ENCODE peak calls at places on chromosomes 4 and X, in seven cellular contexts. One of them, this sample, is unnamed.

GRCh38 chr4:176320340-176320975 is 692 bp downstream of the SPCS3 start:
- DNase-seq in naive thymus-derived CD4-positive, alpha-beta T cell: peak; percentile 83
- DNase-seq in heart right ventricle: peak; percentile 93
- DNase-seq in Karpas-422: peak; percentile 89
- DNase-seq in HepG2: peak; percentile 70
- DNase-seq in HCT116: peak; percentile 31
- DNase-seq in upper lobe of right lung: peak; percentile 96
- DNase-seq in this sample: peak; percentile 93

GRCh38 chrX:153922932-153923857 is 2.9 kb downstream of the ARHGAP4 start:
- DNase-seq in naive thymus-derived CD4-positive, alpha-beta T cell: no peak
- DNase-seq in heart right ventricle: peak; percentile 78
- DNase-seq in Karpas-422: no peak
- DNase-seq in HepG2: no peak
- DNase-seq in HCT116: no peak
- DNase-seq in upper lobe of right lung: peak; percentile 85
- DNase-seq in this sample: no peak

GRCh38 chrX:132488092-132488749 is 617 bp downstream of the MBNL3 start:
- DNase-seq in naive thymus-derived CD4-positive, alpha-beta T cell: peak; percentile 28
- DNase-seq in heart right ventricle: no peak
- DNase-seq in Karpas-422: peak; percentile 74
- DNase-seq in HepG2: no peak
- DNase-seq in HCT116: no peak
- DNase-seq in upper lobe of right lung: no peak
- DNase-seq in this sample: peak; percentile 18

GRCh38 chr4:8514391-8514790 is 65.8 kb upstream of the GPR78 start:
- DNase-seq in naive thymus-derived CD4-positive, alpha-beta T cell: no peak
- DNase-seq in heart right ventricle: no peak
- DNase-seq in Karpas-422: no peak
- DNase-seq in HepG2: no peak
- DNase-seq in HCT116: no peak
- DNase-seq in upper lobe of right lung: no peak
- DNase-seq in this sample: no peak

GRCh38 chr4:1082215-1083182 is 30.9 kb downstream of the RNF212 start:
- DNase-seq in naive thymus-derived CD4-positive, alpha-beta T cell: no peak
- DNase-seq in heart right ventricle: peak; percentile 24
- DNase-seq in Karpas-422: peak; percentile 42
- DNase-seq in HepG2: no peak
- DNase-seq in HCT116: no peak
- DNase-seq in upper lobe of right lung: peak; percentile 88
- DNase-seq in this sample: no peak

GRCh38 chrX:154452823-154453222 is 5.3 kb upstream of the PLXNA3 start:
- DNase-seq in naive thymus-derived CD4-positive, alpha-beta T cell: no peak
- DNase-seq in heart right ventricle: no peak
- DNase-seq in Karpas-422: no peak
- DNase-seq in HepG2: no peak
- DNase-seq in HCT116: no peak
- DNase-seq in upper lobe of right lung: no peak
- DNase-seq in this sample: no peak

GRCh38 chr4:131091896-131092295 is 1995.9 kb downstream of the C4orf33 start:
- DNase-seq in naive thymus-derived CD4-positive, alpha-beta T cell: no peak
- DNase-seq in heart right ventricle: no peak
- DNase-seq in Karpas-422: peak; percentile 84
- DNase-seq in HepG2: peak; percentile 19
- DNase-seq in HCT116: peak; percentile 48
- DNase-seq in upper lobe of right lung: no peak
- DNase-seq in this sample: no peak

GRCh38 chr4:6343950-6344408 is 74.3 kb downstream of the WFS1 start:
- DNase-seq in naive thymus-derived CD4-positive, alpha-beta T cell: no peak
- DNase-seq in heart right ventricle: no peak
- DNase-seq in Karpas-422: peak; percentile 62
- DNase-seq in HepG2: peak; percentile 54
- DNase-seq in HCT116: peak; percentile 79
- DNase-seq in upper lobe of right lung: no peak
- DNase-seq in this sample: no peak

GRCh38 chr4:137213372-137214173 is 318.7 kb downstream of the PCDH18 start:
- DNase-seq in naive thymus-derived CD4-positive, alpha-beta T cell: no peak
- DNase-seq in heart right ventricle: no peak
- DNase-seq in Karpas-422: no peak
- DNase-seq in HepG2: no peak
- DNase-seq in HCT116: no peak
- DNase-seq in upper lobe of right lung: no peak
- DNase-seq in this sample: no peak

GRCh38 chr4:151940926-151941617 is 180.3 kb upstream of the GATB start:
- DNase-seq in naive thymus-derived CD4-positive, alpha-beta T cell: peak; percentile 9
- DNase-seq in heart right ventricle: no peak
- DNase-seq in Karpas-422: no peak
- DNase-seq in HepG2: no peak
- DNase-seq in HCT116: no peak
- DNase-seq in upper lobe of right lung: no peak
- DNase-seq in this sample: no peak

GRCh38 chr4:53767503-53767902 is 176.2 kb upstream of the LNX1 start:
- DNase-seq in naive thymus-derived CD4-positive, alpha-beta T cell: no peak
- DNase-seq in heart right ventricle: no peak
- DNase-seq in Karpas-422: no peak
- DNase-seq in HepG2: no peak
- DNase-seq in HCT116: no peak
- DNase-seq in upper lobe of right lung: no peak
- DNase-seq in this sample: no peak

GRCh38 chr4:28481565-28481964 is 1620.9 kb downstream of the STIM2 start:
- DNase-seq in naive thymus-derived CD4-positive, alpha-beta T cell: no peak
- DNase-seq in heart right ventricle: no peak
- DNase-seq in Karpas-422: no peak
- DNase-seq in HepG2: no peak
- DNase-seq in HCT116: no peak
- DNase-seq in upper lobe of right lung: no peak
- DNase-seq in this sample: no peak

GRCh38 chrX:44400588-44400987 is 57.1 kb upstream of the EFHC2 start:
- DNase-seq in naive thymus-derived CD4-positive, alpha-beta T cell: no peak
- DNase-seq in heart right ventricle: no peak
- DNase-seq in Karpas-422: no peak
- DNase-seq in HepG2: no peak
- DNase-seq in HCT116: peak; percentile 64
- DNase-seq in upper lobe of right lung: no peak
- DNase-seq in this sample: no peak

GRCh38 chr4:103754844-103755243 is 35.1 kb upstream of the TACR3 start:
- DNase-seq in naive thymus-derived CD4-positive, alpha-beta T cell: no peak
- DNase-seq in heart right ventricle: no peak
- DNase-seq in Karpas-422: no peak
- DNase-seq in HepG2: peak; percentile 23
- DNase-seq in HCT116: no peak
- DNase-seq in upper lobe of right lung: no peak
- DNase-seq in this sample: no peak

GRCh38 chr4:158157412-158157811 is 15.4 kb downstream of the GASK1B start:
- DNase-seq in naive thymus-derived CD4-positive, alpha-beta T cell: no peak
- DNase-seq in heart right ventricle: no peak
- DNase-seq in Karpas-422: no peak
- DNase-seq in HepG2: peak; percentile 7
- DNase-seq in HCT116: no peak
- DNase-seq in upper lobe of right lung: no peak
- DNase-seq in this sample: no peak

GRCh38 chr4:72969957-72970356 is 99.6 kb downstream of the COX18 start:
- DNase-seq in naive thymus-derived CD4-positive, alpha-beta T cell: no peak
- DNase-seq in heart right ventricle: peak; percentile 7
- DNase-seq in Karpas-422: no peak
- DNase-seq in HepG2: no peak
- DNase-seq in HCT116: no peak
- DNase-seq in upper lobe of right lung: no peak
- DNase-seq in this sample: no peak

GRCh38 chr4:26141916-26142638 is 178.7 kb upstream of the RBPJ start:
- DNase-seq in naive thymus-derived CD4-positive, alpha-beta T cell: no peak
- DNase-seq in heart right ventricle: peak; percentile 12
- DNase-seq in Karpas-422: no peak
- DNase-seq in HepG2: no peak
- DNase-seq in HCT116: no peak
- DNase-seq in upper lobe of right lung: no peak
- DNase-seq in this sample: peak; percentile 10

GRCh38 chr4:112145820-112146813 is 863 bp downstream of the FAM241A start:
- DNase-seq in naive thymus-derived CD4-positive, alpha-beta T cell: peak; percentile 57
- DNase-seq in heart right ventricle: peak; percentile 41
- DNase-seq in Karpas-422: peak; percentile 49
- DNase-seq in HepG2: no peak
- DNase-seq in HCT116: no peak
- DNase-seq in upper lobe of right lung: peak; percentile 78
- DNase-seq in this sample: peak; percentile 72

GRCh38 chrX:30735839-30736238 is 82.6 kb downstream of the GK start:
- DNase-seq in naive thymus-derived CD4-positive, alpha-beta T cell: peak; percentile 60
- DNase-seq in heart right ventricle: peak; percentile 18
- DNase-seq in Karpas-422: peak; percentile 91
- DNase-seq in HepG2: peak; percentile 53
- DNase-seq in HCT116: peak; percentile 39
- DNase-seq in upper lobe of right lung: no peak
- DNase-seq in this sample: peak; percentile 54

GRCh38 chr4:3526456-3526855 is 5.8 kb downstream of the LRPAP1 start:
- DNase-seq in naive thymus-derived CD4-positive, alpha-beta T cell: no peak
- DNase-seq in heart right ventricle: no peak
- DNase-seq in Karpas-422: peak; percentile 16
- DNase-seq in HepG2: no peak
- DNase-seq in HCT116: no peak
- DNase-seq in upper lobe of right lung: peak; percentile 57
- DNase-seq in this sample: no peak

GRCh38 chrX:2272337-2272736 is 228.4 kb downstream of the DHRSX start:
- DNase-seq in naive thymus-derived CD4-positive, alpha-beta T cell: no peak
- DNase-seq in heart right ventricle: no peak
- DNase-seq in Karpas-422: no peak
- DNase-seq in HepG2: no peak
- DNase-seq in HCT116: no peak
- DNase-seq in upper lobe of right lung: no peak
- DNase-seq in this sample: no peak

GRCh38 chr4:45102716-45103115 is 376.4 kb upstream of the GNPDA2 start:
- DNase-seq in naive thymus-derived CD4-positive, alpha-beta T cell: no peak
- DNase-seq in heart right ventricle: no peak
- DNase-seq in Karpas-422: no peak
- DNase-seq in HepG2: no peak
- DNase-seq in HCT116: no peak
- DNase-seq in upper lobe of right lung: no peak
- DNase-seq in this sample: no peak

GRCh38 chr4:47462799-47463234 is 685 bp downstream of the COMMD8 start:
- DNase-seq in naive thymus-derived CD4-positive, alpha-beta T cell: no peak
- DNase-seq in heart right ventricle: no peak
- DNase-seq in Karpas-422: peak; percentile 65
- DNase-seq in HepG2: no peak
- DNase-seq in HCT116: no peak
- DNase-seq in upper lobe of right lung: no peak
- DNase-seq in this sample: no peak

GRCh38 chr4:98565646-98566403 is 92.6 kb downstream of the TSPAN5 start:
- DNase-seq in naive thymus-derived CD4-positive, alpha-beta T cell: no peak
- DNase-seq in heart right ventricle: no peak
- DNase-seq in Karpas-422: no peak
- DNase-seq in HepG2: no peak
- DNase-seq in HCT116: no peak
- DNase-seq in upper lobe of right lung: no peak
- DNase-seq in this sample: no peak

GRCh38 chr4:169765845-169766244 is 8.1 kb upstream of the HPF1 start:
- DNase-seq in naive thymus-derived CD4-positive, alpha-beta T cell: no peak
- DNase-seq in heart right ventricle: no peak
- DNase-seq in Karpas-422: no peak
- DNase-seq in HepG2: no peak
- DNase-seq in HCT116: no peak
- DNase-seq in upper lobe of right lung: no peak
- DNase-seq in this sample: no peak

GRCh38 chr4:141352775-141353544 is 132.3 kb downstream of the ZNF330 start:
- DNase-seq in naive thymus-derived CD4-positive, alpha-beta T cell: no peak
- DNase-seq in heart right ventricle: no peak
- DNase-seq in Karpas-422: no peak
- DNase-seq in HepG2: no peak
- DNase-seq in HCT116: no peak
- DNase-seq in upper lobe of right lung: no peak
- DNase-seq in this sample: no peak

GRCh38 chr4:89469930-89470375 is 162.4 kb upstream of the GPRIN3 start:
- DNase-seq in naive thymus-derived CD4-positive, alpha-beta T cell: peak; percentile 52
- DNase-seq in heart right ventricle: no peak
- DNase-seq in Karpas-422: no peak
- DNase-seq in HepG2: no peak
- DNase-seq in HCT116: no peak
- DNase-seq in upper lobe of right lung: no peak
- DNase-seq in this sample: no peak
- H3K4me3 ChIP-seq in naive thymus-derived CD4-positive, alpha-beta T cell: no peak overlapping the region
- H3K4me3 ChIP-seq in heart right ventricle: no peak overlapping the region
- H3K4me3 ChIP-seq in Karpas-422: no peak overlapping the region
- H3K4me3 ChIP-seq in HepG2: no peak overlapping the region
- H3K4me3 ChIP-seq in HCT116: no peak overlapping the region
- H3K4me3 ChIP-seq in upper lobe of right lung: peak overlapping the region; percentile 1
- H3K4me3 ChIP-seq in this sample: peak overlapping the region; percentile 62

GRCh38 chr4:76690091-76690905 is 207.6 kb downstream of the SOWAHB start:
- DNase-seq in naive thymus-derived CD4-positive, alpha-beta T cell: no peak
- DNase-seq in heart right ventricle: no peak
- DNase-seq in Karpas-422: no peak
- DNase-seq in HepG2: no peak
- DNase-seq in HCT116: no peak
- DNase-seq in upper lobe of right lung: no peak
- DNase-seq in this sample: no peak

GRCh38 chr4:76688737-76689078 is 209.2 kb downstream of the SOWAHB start:
- DNase-seq in naive thymus-derived CD4-positive, alpha-beta T cell: no peak
- DNase-seq in heart right ventricle: no peak
- DNase-seq in Karpas-422: no peak
- DNase-seq in HepG2: no peak
- DNase-seq in HCT116: no peak
- DNase-seq in upper lobe of right lung: no peak
- DNase-seq in this sample: no peak

GRCh38 chr4:76690906-76691275 is 207.1 kb downstream of the SOWAHB start:
- DNase-seq in naive thymus-derived CD4-positive, alpha-beta T cell: no peak
- DNase-seq in heart right ventricle: no peak
- DNase-seq in Karpas-422: no peak
- DNase-seq in HepG2: no peak
- DNase-seq in HCT116: no peak
- DNase-seq in upper lobe of right lung: no peak
- DNase-seq in this sample: no peak

GRCh38 chr4:76687730-76688441 is 210.1 kb downstream of the SOWAHB start:
- DNase-seq in naive thymus-derived CD4-positive, alpha-beta T cell: no peak
- DNase-seq in heart right ventricle: no peak
- DNase-seq in Karpas-422: no peak
- DNase-seq in HepG2: no peak
- DNase-seq in HCT116: no peak
- DNase-seq in upper lobe of right lung: no peak
- DNase-seq in this sample: no peak

GRCh38 chr4:76689079-76689817 is 208.7 kb downstream of the SOWAHB start:
- DNase-seq in naive thymus-derived CD4-positive, alpha-beta T cell: no peak
- DNase-seq in heart right ventricle: no peak
- DNase-seq in Karpas-422: no peak
- DNase-seq in HepG2: no peak
- DNase-seq in HCT116: peak; percentile 18
- DNase-seq in upper lobe of right lung: peak; percentile 75
- DNase-seq in this sample: no peak
- H3K4me3 ChIP-seq in naive thymus-derived CD4-positive, alpha-beta T cell: no peak overlapping the region
- H3K4me3 ChIP-seq in heart right ventricle: peak overlapping the region; percentile 61
- H3K4me3 ChIP-seq in Karpas-422: no peak overlapping the region
- H3K4me3 ChIP-seq in HepG2: peak overlapping the region; percentile 59
- H3K4me3 ChIP-seq in HCT116: peak overlapping the region; percentile 68
- H3K4me3 ChIP-seq in upper lobe of right lung: peak overlapping the region; percentile 61
- H3K4me3 ChIP-seq in this sample: no peak overlapping the region

GRCh38 chr4:32136081-32136787 is 1416.1 kb downstream of the PCDH7 start:
- DNase-seq in naive thymus-derived CD4-positive, alpha-beta T cell: no peak
- DNase-seq in heart right ventricle: no peak
- DNase-seq in Karpas-422: no peak
- DNase-seq in HepG2: no peak
- DNase-seq in HCT116: no peak
- DNase-seq in upper lobe of right lung: no peak
- DNase-seq in this sample: no peak
- H3K4me3 ChIP-seq in naive thymus-derived CD4-positive, alpha-beta T cell: no peak overlapping the region
- H3K4me3 ChIP-seq in heart right ventricle: no peak overlapping the region
- H3K4me3 ChIP-seq in Karpas-422: no peak overlapping the region
- H3K4me3 ChIP-seq in HepG2: no peak overlapping the region
- H3K4me3 ChIP-seq in HCT116: no peak overlapping the region
- H3K4me3 ChIP-seq in upper lobe of right lung: no peak overlapping the region
- H3K4me3 ChIP-seq in this sample: no peak overlapping the region

GRCh38 chrX:107677501-107677901 is 49.2 kb downstream of the PRPS1 start:
- DNase-seq in naive thymus-derived CD4-positive, alpha-beta T cell: no peak
- DNase-seq in heart right ventricle: no peak
- DNase-seq in Karpas-422: no peak
- DNase-seq in HepG2: no peak
- DNase-seq in HCT116: no peak
- DNase-seq in upper lobe of right lung: no peak
- DNase-seq in this sample: no peak
- H3K4me3 ChIP-seq in naive thymus-derived CD4-positive, alpha-beta T cell: peak overlapping the region; percentile 78
- H3K4me3 ChIP-seq in heart right ventricle: peak overlapping the region; percentile 56
- H3K4me3 ChIP-seq in Karpas-422: no peak overlapping the region
- H3K4me3 ChIP-seq in HepG2: no peak overlapping the region
- H3K4me3 ChIP-seq in HCT116: peak overlapping the region; percentile 61
- H3K4me3 ChIP-seq in upper lobe of right lung: peak overlapping the region; percentile 60
- H3K4me3 ChIP-seq in this sample: peak overlapping the region; percentile 74

This sample was measured in CD4-positive, CD25-positive, alpha-beta regulatory T cell.